ENCODE peak calls at places on chromosome 10, in ten cellular contexts. One of them, this sample, is unnamed.

GRCh38 chr10:72065439-72066025 is 22.8 kb downstream of the SPOCK2 start:
- DNase-seq in brain microvascular endothelial cell: no peak
- DNase-seq in AG04450: no peak
- DNase-seq in left lung: no peak
- DNase-seq in adrenal gland: peak; percentile 71
- DNase-seq in CD4-positive, alpha-beta T cell: no peak
- DNase-seq in GM12864: no peak
- DNase-seq in fibroblast of lung: no peak
- DNase-seq in GM10248: no peak
- DNase-seq in H9: no peak
- DNase-seq in this sample: no peak

GRCh38 chr10:851891-852290 is 79.6 kb downstream of the LARP4B start:
- DNase-seq in AG04450: no peak
- DNase-seq in fibroblast of lung: no peak
- DNase-seq in GM12864: peak; percentile 30
- DNase-seq in H9: no peak
- DNase-seq in left lung: no peak
- DNase-seq in brain microvascular endothelial cell: no peak
- DNase-seq in GM10248: peak; percentile 48
- DNase-seq in CD4-positive, alpha-beta T cell: no peak
- DNase-seq in adrenal gland: no peak
- DNase-seq in this sample: no peak

GRCh38 chr10:97717627-97718026 is 4.1 kb downstream of the MARVELD1 start:
- DNase-seq in H9: no peak
- DNase-seq in AG04450: no peak
- DNase-seq in GM10248: no peak
- DNase-seq in GM12864: no peak
- DNase-seq in left lung: no peak
- DNase-seq in brain microvascular endothelial cell: no peak
- DNase-seq in fibroblast of lung: no peak
- DNase-seq in adrenal gland: no peak
- DNase-seq in CD4-positive, alpha-beta T cell: no peak
- DNase-seq in this sample: no peak

GRCh38 chr10:20891338-20891714 is 5.8 kb downstream of the NEBL start:
- DNase-seq in brain microvascular endothelial cell: peak; percentile 89
- DNase-seq in left lung: no peak
- DNase-seq in GM12864: no peak
- DNase-seq in fibroblast of lung: peak; percentile 81
- DNase-seq in adrenal gland: no peak
- DNase-seq in GM10248: no peak
- DNase-seq in CD4-positive, alpha-beta T cell: no peak
- DNase-seq in H9: no peak
- DNase-seq in AG04450: no peak
- DNase-seq in this sample: no peak

GRCh38 chr10:126584836-126585235 is 85.7 kb downstream of the C10orf90 start:
- DNase-seq in CD4-positive, alpha-beta T cell: no peak
- DNase-seq in adrenal gland: no peak
- DNase-seq in AG04450: no peak
- DNase-seq in brain microvascular endothelial cell: no peak
- DNase-seq in H9: no peak
- DNase-seq in GM12864: no peak
- DNase-seq in left lung: no peak
- DNase-seq in GM10248: no peak
- DNase-seq in fibroblast of lung: no peak
- DNase-seq in this sample: no peak

GRCh38 chr10:25125151-25125550 is 49.6 kb upstream of the GPR158 start:
- DNase-seq in GM12864: no peak
- DNase-seq in fibroblast of lung: no peak
- DNase-seq in left lung: no peak
- DNase-seq in adrenal gland: no peak
- DNase-seq in GM10248: no peak
- DNase-seq in H9: peak; percentile 59
- DNase-seq in CD4-positive, alpha-beta T cell: no peak
- DNase-seq in AG04450: no peak
- DNase-seq in brain microvascular endothelial cell: no peak
- DNase-seq in this sample: no peak

GRCh38 chr10:78155722-78156121 is 122.1 kb downstream of the RPS24 start:
- DNase-seq in H9: no peak
- DNase-seq in brain microvascular endothelial cell: no peak
- DNase-seq in fibroblast of lung: no peak
- DNase-seq in adrenal gland: no peak
- DNase-seq in left lung: no peak
- DNase-seq in GM12864: no peak
- DNase-seq in GM10248: no peak
- DNase-seq in AG04450: no peak
- DNase-seq in CD4-positive, alpha-beta T cell: no peak
- DNase-seq in this sample: no peak

GRCh38 chr10:31927597-31928530 is 767 bp downstream of the ARHGAP12 start:
- DNase-seq in left lung: peak; percentile 84
- DNase-seq in AG04450: no peak
- DNase-seq in GM10248: peak; percentile 58
- DNase-seq in fibroblast of lung: peak; percentile 54
- DNase-seq in brain microvascular endothelial cell: no peak
- DNase-seq in H9: peak; percentile 75
- DNase-seq in adrenal gland: peak; percentile 59
- DNase-seq in GM12864: no peak
- DNase-seq in CD4-positive, alpha-beta T cell: peak; percentile 29
- DNase-seq in this sample: peak; percentile 56

GRCh38 chr10:84026821-84027257 is 112.5 kb upstream of the GHITM start:
- DNase-seq in GM10248: peak; percentile 26
- DNase-seq in CD4-positive, alpha-beta T cell: no peak
- DNase-seq in GM12864: no peak
- DNase-seq in fibroblast of lung: no peak
- DNase-seq in AG04450: no peak
- DNase-seq in H9: peak; percentile 45
- DNase-seq in left lung: no peak
- DNase-seq in brain microvascular endothelial cell: no peak
- DNase-seq in adrenal gland: no peak
- DNase-seq in this sample: peak; percentile 40

GRCh38 chr10:109280837-109281236 is 642.5 kb downstream of the XPNPEP1 start:
- DNase-seq in fibroblast of lung: no peak
- DNase-seq in left lung: no peak
- DNase-seq in CD4-positive, alpha-beta T cell: no peak
- DNase-seq in brain microvascular endothelial cell: no peak
- DNase-seq in H9: no peak
- DNase-seq in GM12864: no peak
- DNase-seq in AG04450: no peak
- DNase-seq in adrenal gland: no peak
- DNase-seq in GM10248: no peak
- DNase-seq in this sample: no peak
- TF ChIP-seq CTCF in fibroblast of lung: no peak
- TF ChIP-seq CTCF in left lung: no peak
- TF ChIP-seq CTCF in CD4-positive, alpha-beta T cell: no peak
- TF ChIP-seq CTCF in brain microvascular endothelial cell: no peak
- TF ChIP-seq CTCF in H9: no peak
- TF ChIP-seq CTCF in GM12864: no peak
- TF ChIP-seq CTCF in AG04450: no peak
- TF ChIP-seq CTCF in adrenal gland: no peak
- TF ChIP-seq CTCF in GM10248: no peak
- TF ChIP-seq CTCF in this sample: no peak

DNA sequence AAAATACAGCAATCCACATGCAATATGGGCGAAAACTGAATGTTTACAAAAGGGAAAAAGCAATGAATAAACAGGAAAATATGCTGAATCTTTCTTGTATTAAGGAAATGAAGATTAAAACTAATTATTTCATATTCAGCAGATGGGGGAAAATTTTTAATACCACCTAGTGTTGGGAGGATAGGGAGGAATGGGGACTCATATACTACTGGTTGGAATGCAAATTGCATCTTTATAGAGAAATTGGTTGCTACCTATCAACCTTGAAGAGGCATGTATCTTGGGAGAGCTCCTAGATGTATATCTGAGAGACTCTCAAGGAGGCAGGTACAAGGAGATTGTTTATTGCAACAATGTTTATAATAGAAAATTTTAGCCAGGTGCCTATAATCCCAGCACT is 101.4 kb downstream of the CREM start:
- DNase-seq in left lung: no peak
- DNase-seq in AG04450: no peak
- DNase-seq in CD4-positive, alpha-beta T cell: no peak
- DNase-seq in fibroblast of lung: no peak
- DNase-seq in GM12864: no peak
- DNase-seq in brain microvascular endothelial cell: no peak
- DNase-seq in H9: no peak
- DNase-seq in adrenal gland: no peak
- DNase-seq in GM10248: no peak
- DNase-seq in this sample: no peak
- TF ChIP-seq CTCF in left lung: no peak
- TF ChIP-seq CTCF in AG04450: peak; percentile 22
- TF ChIP-seq CTCF in CD4-positive, alpha-beta T cell: no peak
- TF ChIP-seq CTCF in fibroblast of lung: no peak
- TF ChIP-seq CTCF in GM12864: no peak
- TF ChIP-seq CTCF in brain microvascular endothelial cell: no peak
- TF ChIP-seq CTCF in H9: peak; percentile 36
- TF ChIP-seq CTCF in adrenal gland: no peak
- TF ChIP-seq CTCF in GM10248: no peak
- TF ChIP-seq CTCF in this sample: no peak

GRCh38 chr10:103355906-103356599 is 5.1 kb upstream of the PCGF6 start:
- DNase-seq in CD4-positive, alpha-beta T cell: no peak
- DNase-seq in adrenal gland: no peak
- DNase-seq in brain microvascular endothelial cell: no peak
- DNase-seq in AG04450: no peak
- DNase-seq in fibroblast of lung: no peak
- DNase-seq in GM10248: no peak
- DNase-seq in GM12864: no peak
- DNase-seq in H9: no peak
- DNase-seq in left lung: no peak
- DNase-seq in this sample: no peak

GRCh38 chr10:103350175-103350521 is 792 bp downstream of the PCGF6 start:
- DNase-seq in H9: no peak
- DNase-seq in left lung: no peak
- DNase-seq in GM10248: no peak
- DNase-seq in CD4-positive, alpha-beta T cell: no peak
- DNase-seq in adrenal gland: no peak
- DNase-seq in GM12864: no peak
- DNase-seq in AG04450: no peak
- DNase-seq in brain microvascular endothelial cell: peak; percentile 2
- DNase-seq in fibroblast of lung: no peak
- DNase-seq in this sample: no peak

GRCh38 chr10:103350522-103351260 is at the start of gene PCGF6:
- DNase-seq in CD4-positive, alpha-beta T cell: peak; percentile 49
- DNase-seq in GM12864: no peak
- DNase-seq in brain microvascular endothelial cell: peak; percentile 62
- DNase-seq in fibroblast of lung: peak; percentile 75
- DNase-seq in H9: peak; percentile 92
- DNase-seq in adrenal gland: peak; percentile 80
- DNase-seq in GM10248: peak; percentile 95
- DNase-seq in left lung: peak; percentile 94
- DNase-seq in AG04450: peak; percentile 34
- DNase-seq in this sample: peak; percentile 78

GRCh38 chr10:103353281-103353680 is 2.3 kb upstream of the PCGF6 start:
- DNase-seq in CD4-positive, alpha-beta T cell: no peak
- DNase-seq in GM12864: no peak
- DNase-seq in brain microvascular endothelial cell: no peak
- DNase-seq in H9: no peak
- DNase-seq in left lung: no peak
- DNase-seq in AG04450: no peak
- DNase-seq in GM10248: no peak
- DNase-seq in adrenal gland: no peak
- DNase-seq in fibroblast of lung: no peak
- DNase-seq in this sample: no peak
- TF ChIP-seq CTCF in CD4-positive, alpha-beta T cell: no peak
- TF ChIP-seq CTCF in GM12864: peak; percentile 4
- TF ChIP-seq CTCF in brain microvascular endothelial cell: no peak
- TF ChIP-seq CTCF in H9: no peak
- TF ChIP-seq CTCF in left lung: no peak
- TF ChIP-seq CTCF in AG04450: no peak
- TF ChIP-seq CTCF in GM10248: no peak
- TF ChIP-seq CTCF in adrenal gland: no peak
- TF ChIP-seq CTCF in fibroblast of lung: no peak
- TF ChIP-seq CTCF in this sample: no peak

GRCh38 chr10:88401671-88402347 is 181.3 kb downstream of the RNLS start:
- DNase-seq in GM10248: no peak
- DNase-seq in GM12864: no peak
- DNase-seq in fibroblast of lung: peak; percentile 54
- DNase-seq in AG04450: no peak
- DNase-seq in left lung: no peak
- DNase-seq in adrenal gland: no peak
- DNase-seq in CD4-positive, alpha-beta T cell: no peak
- DNase-seq in brain microvascular endothelial cell: peak; percentile 22
- DNase-seq in H9: no peak
- DNase-seq in this sample: peak; percentile 32
- TF ChIP-seq CTCF in GM10248: no peak
- TF ChIP-seq CTCF in GM12864: no peak
- TF ChIP-seq CTCF in fibroblast of lung: peak; percentile 36
- TF ChIP-seq CTCF in AG04450: peak; percentile 56
- TF ChIP-seq CTCF in left lung: no peak
- TF ChIP-seq CTCF in adrenal gland: peak; percentile 37
- TF ChIP-seq CTCF in CD4-positive, alpha-beta T cell: peak; percentile 32
- TF ChIP-seq CTCF in brain microvascular endothelial cell: peak; percentile 32
- TF ChIP-seq CTCF in H9: peak; percentile 36
- TF ChIP-seq CTCF in this sample: peak; percentile 33

DNA sequence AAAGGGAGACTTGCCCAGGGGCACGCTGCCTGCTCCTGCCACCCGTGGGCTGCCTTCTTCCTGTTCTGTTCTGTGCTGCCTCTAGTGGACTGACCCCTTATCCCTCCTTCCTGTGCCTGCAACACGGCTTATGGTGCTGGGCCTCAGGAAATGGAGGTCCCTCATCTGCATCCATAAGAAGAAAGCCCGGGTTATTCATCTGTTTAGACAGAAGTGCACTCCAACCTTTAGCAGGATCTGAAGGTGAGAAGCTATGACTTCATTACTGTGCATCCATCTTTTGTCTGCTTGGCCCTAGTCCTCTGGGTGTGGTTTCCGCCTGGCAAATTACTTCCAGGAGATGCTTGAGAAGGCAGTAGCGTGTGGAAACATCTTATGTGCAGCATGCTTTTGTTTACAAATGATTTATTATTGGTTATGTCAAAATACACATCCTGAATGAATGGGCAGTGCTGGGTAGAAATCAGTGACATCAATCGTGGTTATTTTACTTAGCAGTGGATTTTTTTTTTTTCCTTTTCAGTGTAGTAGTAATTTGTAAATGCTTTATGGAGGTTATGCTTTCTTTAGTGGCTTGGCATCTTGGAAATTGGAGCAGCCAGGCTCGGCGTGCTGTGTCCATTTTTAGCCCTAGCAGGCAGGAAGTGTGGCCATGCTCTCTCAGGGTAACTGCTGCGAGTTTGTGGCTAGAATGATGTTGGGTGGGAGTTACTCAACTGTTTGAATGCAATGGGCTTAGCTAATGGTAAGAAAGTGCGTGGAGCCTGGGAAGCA is 12.7 kb downstream of the PTPRE start:
- DNase-seq in CD4-positive, alpha-beta T cell: no peak
- DNase-seq in GM10248: no peak
- DNase-seq in fibroblast of lung: peak; percentile 62
- DNase-seq in brain microvascular endothelial cell: peak; percentile 75
- DNase-seq in adrenal gland: no peak
- DNase-seq in AG04450: no peak
- DNase-seq in GM12864: no peak
- DNase-seq in H9: peak; percentile 52
- DNase-seq in left lung: no peak
- DNase-seq in this sample: peak; percentile 54
- TF ChIP-seq CTCF in CD4-positive, alpha-beta T cell: no peak
- TF ChIP-seq CTCF in GM10248: no peak
- TF ChIP-seq CTCF in fibroblast of lung: peak; percentile 7
- TF ChIP-seq CTCF in brain microvascular endothelial cell: peak; percentile 73
- TF ChIP-seq CTCF in adrenal gland: peak; percentile 14
- TF ChIP-seq CTCF in AG04450: no peak
- TF ChIP-seq CTCF in GM12864: peak; percentile 29
- TF ChIP-seq CTCF in H9: peak; percentile 51
- TF ChIP-seq CTCF in left lung: peak; percentile 22
- TF ChIP-seq CTCF in this sample: no peak

DNA sequence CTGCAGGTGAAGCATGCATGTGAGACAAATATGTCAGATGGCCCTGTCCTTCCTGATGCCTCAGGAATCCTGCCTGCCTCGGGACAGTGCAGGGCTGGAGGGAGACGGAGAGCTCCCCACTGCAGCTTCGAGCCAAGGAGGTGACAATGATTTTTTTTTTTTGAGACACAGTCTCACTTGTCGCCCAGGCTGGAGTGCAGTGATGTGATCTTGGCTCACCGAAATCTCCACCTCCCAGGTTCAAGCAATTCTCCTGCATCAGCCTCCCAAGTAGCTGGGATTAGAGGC is 68.8 kb downstream of the OAT start:
- DNase-seq in adrenal gland: no peak
- DNase-seq in CD4-positive, alpha-beta T cell: no peak
- DNase-seq in left lung: no peak
- DNase-seq in GM10248: no peak
- DNase-seq in brain microvascular endothelial cell: no peak
- DNase-seq in AG04450: no peak
- DNase-seq in fibroblast of lung: no peak
- DNase-seq in H9: no peak
- DNase-seq in GM12864: no peak
- DNase-seq in this sample: no peak
- TF ChIP-seq CTCF in adrenal gland: no peak
- TF ChIP-seq CTCF in CD4-positive, alpha-beta T cell: no peak
- TF ChIP-seq CTCF in left lung: no peak
- TF ChIP-seq CTCF in GM10248: no peak
- TF ChIP-seq CTCF in brain microvascular endothelial cell: no peak
- TF ChIP-seq CTCF in AG04450: no peak
- TF ChIP-seq CTCF in fibroblast of lung: no peak
- TF ChIP-seq CTCF in H9: no peak
- TF ChIP-seq CTCF in GM12864: no peak
- TF ChIP-seq CTCF in this sample: no peak

This sample was measured in MCF 10A.